ENCODE peak calls at places on chromosomes 7 and 10, in nine cellular contexts. One of them, this sample, is unnamed. For H3K27me3 and H3K36me3, the result is how much of the 10 kb centered on the place peaks cover.

GRCh38 chr10:103763374-103764202 is 91.8 kb downstream of the SH3PXD2A start:
- DNase-seq in cardiac muscle cell: no peak
- DNase-seq in CD8-positive, alpha-beta T cell: no peak
- DNase-seq in neuronal stem cell: no peak
- DNase-seq in GM23248: peak
- DNase-seq in uterus: no peak
- DNase-seq in DND-41: peak
- DNase-seq in neural progenitor cell: no peak
- DNase-seq in GM23338: no peak
- DNase-seq in this sample: no peak

GRCh38 chr7:101173752-101174244 is 6.3 kb downstream of the NAT16 start:
- DNase-seq in GM23338: peak
- DNase-seq in neural progenitor cell: peak
- DNase-seq in GM23248: peak
- DNase-seq in uterus: no peak
- DNase-seq in cardiac muscle cell: peak
- DNase-seq in DND-41: no peak
- DNase-seq in neuronal stem cell: no peak
- DNase-seq in CD8-positive, alpha-beta T cell: peak
- DNase-seq in this sample: peak

GRCh38 chr10:69428138-69428537 is 11.4 kb upstream of the TACR2 start:
- DNase-seq in GM23248: no peak
- DNase-seq in DND-41: no peak
- DNase-seq in GM23338: no peak
- DNase-seq in cardiac muscle cell: no peak
- DNase-seq in neuronal stem cell: no peak
- DNase-seq in CD8-positive, alpha-beta T cell: no peak
- DNase-seq in uterus: no peak
- DNase-seq in neural progenitor cell: no peak
- DNase-seq in this sample: no peak

GRCh38 chr10:102868976-102869289 is 337 bp upstream of the AS3MT start:
- DNase-seq in GM23338: peak
- DNase-seq in DND-41: no peak
- DNase-seq in GM23248: peak
- DNase-seq in cardiac muscle cell: no peak
- DNase-seq in neuronal stem cell: no peak
- DNase-seq in CD8-positive, alpha-beta T cell: no peak
- DNase-seq in neural progenitor cell: no peak
- DNase-seq in uterus: no peak
- DNase-seq in this sample: peak

GRCh38 chr7:7812112-7812511 is 93.7 kb upstream of the RPA3 start:
- DNase-seq in neuronal stem cell: no peak
- DNase-seq in GM23248: no peak
- DNase-seq in uterus: no peak
- DNase-seq in GM23338: no peak
- DNase-seq in DND-41: no peak
- DNase-seq in neural progenitor cell: no peak
- DNase-seq in CD8-positive, alpha-beta T cell: no peak
- DNase-seq in cardiac muscle cell: no peak
- DNase-seq in this sample: no peak

GRCh38 chr7:149070372-149071140 is 20.0 kb downstream of the ZNF786 start:
- DNase-seq in cardiac muscle cell: no peak
- DNase-seq in GM23248: no peak
- DNase-seq in neural progenitor cell: no peak
- DNase-seq in neuronal stem cell: no peak
- DNase-seq in DND-41: no peak
- DNase-seq in GM23338: no peak
- DNase-seq in uterus: no peak
- DNase-seq in CD8-positive, alpha-beta T cell: no peak
- DNase-seq in this sample: no peak

GRCh38 chr7:33578166-33578565 is 327.2 kb upstream of the BMPER start:
- DNase-seq in CD8-positive, alpha-beta T cell: no peak
- DNase-seq in DND-41: no peak
- DNase-seq in cardiac muscle cell: no peak
- DNase-seq in neural progenitor cell: no peak
- DNase-seq in GM23338: no peak
- DNase-seq in uterus: no peak
- DNase-seq in neuronal stem cell: no peak
- DNase-seq in GM23248: peak
- DNase-seq in this sample: no peak

GRCh38 chr7:140196361-140197217 is 19.8 kb upstream of the KDM7A start:
- DNase-seq in CD8-positive, alpha-beta T cell: no peak
- DNase-seq in GM23338: no peak
- DNase-seq in uterus: peak
- DNase-seq in neural progenitor cell: no peak
- DNase-seq in neuronal stem cell: no peak
- DNase-seq in DND-41: no peak
- DNase-seq in GM23248: peak
- DNase-seq in cardiac muscle cell: peak
- DNase-seq in this sample: no peak

GRCh38 chr7:130458256-130458655 is 17.4 kb upstream of the CEP41 start:
- DNase-seq in GM23248: no peak
- DNase-seq in CD8-positive, alpha-beta T cell: no peak
- DNase-seq in DND-41: no peak
- DNase-seq in GM23338: no peak
- DNase-seq in neuronal stem cell: no peak
- DNase-seq in uterus: no peak
- DNase-seq in neural progenitor cell: no peak
- DNase-seq in cardiac muscle cell: no peak
- DNase-seq in this sample: no peak

GRCh38 chr10:87862644-87863101 is 660 bp downstream of the KLLN start:
- DNase-seq in neural progenitor cell: peak
- DNase-seq in cardiac muscle cell: no peak
- DNase-seq in neuronal stem cell: no peak
- DNase-seq in uterus: no peak
- DNase-seq in CD8-positive, alpha-beta T cell: no peak
- DNase-seq in GM23248: peak
- DNase-seq in GM23338: no peak
- DNase-seq in DND-41: no peak
- DNase-seq in this sample: no peak

GRCh38 chr7:31864646-31865045 is 177.6 kb downstream of the PPP1R17 start:
- DNase-seq in cardiac muscle cell: no peak
- DNase-seq in GM23338: no peak
- DNase-seq in GM23248: no peak
- DNase-seq in neural progenitor cell: no peak
- DNase-seq in CD8-positive, alpha-beta T cell: no peak
- DNase-seq in neuronal stem cell: no peak
- DNase-seq in uterus: no peak
- DNase-seq in DND-41: no peak
- DNase-seq in this sample: no peak

GRCh38 chr7:73521636-73522080 is 435 bp downstream of the BAZ1B start:
- DNase-seq in GM23248: peak
- DNase-seq in uterus: no peak
- DNase-seq in GM23338: peak
- DNase-seq in DND-41: no peak
- DNase-seq in cardiac muscle cell: no peak
- DNase-seq in CD8-positive, alpha-beta T cell: no peak
- DNase-seq in neural progenitor cell: no peak
- DNase-seq in neuronal stem cell: peak
- DNase-seq in this sample: peak

GRCh38 chr10:75496191-75496567 is 64.8 kb downstream of the LRMDA start:
- DNase-seq in GM23338: no peak
- DNase-seq in neural progenitor cell: no peak
- DNase-seq in CD8-positive, alpha-beta T cell: no peak
- DNase-seq in DND-41: no peak
- DNase-seq in neuronal stem cell: no peak
- DNase-seq in GM23248: no peak
- DNase-seq in uterus: no peak
- DNase-seq in cardiac muscle cell: no peak
- DNase-seq in this sample: no peak

GRCh38 chr10:75487087-75487784 is 55.8 kb downstream of the LRMDA start:
- DNase-seq in GM23338: no peak
- DNase-seq in DND-41: no peak
- DNase-seq in GM23248: peak
- DNase-seq in CD8-positive, alpha-beta T cell: no peak
- DNase-seq in neuronal stem cell: no peak
- DNase-seq in uterus: no peak
- DNase-seq in cardiac muscle cell: peak
- DNase-seq in neural progenitor cell: no peak
- DNase-seq in this sample: no peak

GRCh38 chr10:75495434-75496190 is 64.2 kb downstream of the LRMDA start:
- DNase-seq in neuronal stem cell: no peak
- DNase-seq in neural progenitor cell: no peak
- DNase-seq in CD8-positive, alpha-beta T cell: no peak
- DNase-seq in cardiac muscle cell: no peak
- DNase-seq in uterus: no peak
- DNase-seq in DND-41: no peak
- DNase-seq in GM23248: no peak
- DNase-seq in GM23338: no peak
- DNase-seq in this sample: no peak

GRCh38 chr10:75493464-75493863 is 62.0 kb downstream of the LRMDA start:
- DNase-seq in DND-41: no peak
- DNase-seq in GM23248: peak
- DNase-seq in GM23338: no peak
- DNase-seq in CD8-positive, alpha-beta T cell: no peak
- DNase-seq in neuronal stem cell: no peak
- DNase-seq in uterus: no peak
- DNase-seq in cardiac muscle cell: no peak
- DNase-seq in neural progenitor cell: no peak
- DNase-seq in this sample: no peak

GRCh38 chr10:75492151-75492550 is 60.7 kb downstream of the LRMDA start:
- DNase-seq in DND-41: no peak
- DNase-seq in CD8-positive, alpha-beta T cell: no peak
- DNase-seq in GM23248: no peak
- DNase-seq in uterus: no peak
- DNase-seq in cardiac muscle cell: peak
- DNase-seq in neural progenitor cell: no peak
- DNase-seq in GM23338: peak
- DNase-seq in neuronal stem cell: no peak
- DNase-seq in this sample: no peak
- H3K4me3 ChIP-seq in DND-41: no peak
- H3K4me3 ChIP-seq in CD8-positive, alpha-beta T cell: no peak
- H3K4me3 ChIP-seq in GM23248: no peak
- H3K4me3 ChIP-seq in uterus: no peak
- H3K4me3 ChIP-seq in cardiac muscle cell: no peak
- H3K4me3 ChIP-seq in neural progenitor cell: no peak
- H3K4me3 ChIP-seq in GM23338: no peak
- H3K4me3 ChIP-seq in neuronal stem cell: no peak
- H3K4me3 ChIP-seq in this sample: no peak

DNA sequence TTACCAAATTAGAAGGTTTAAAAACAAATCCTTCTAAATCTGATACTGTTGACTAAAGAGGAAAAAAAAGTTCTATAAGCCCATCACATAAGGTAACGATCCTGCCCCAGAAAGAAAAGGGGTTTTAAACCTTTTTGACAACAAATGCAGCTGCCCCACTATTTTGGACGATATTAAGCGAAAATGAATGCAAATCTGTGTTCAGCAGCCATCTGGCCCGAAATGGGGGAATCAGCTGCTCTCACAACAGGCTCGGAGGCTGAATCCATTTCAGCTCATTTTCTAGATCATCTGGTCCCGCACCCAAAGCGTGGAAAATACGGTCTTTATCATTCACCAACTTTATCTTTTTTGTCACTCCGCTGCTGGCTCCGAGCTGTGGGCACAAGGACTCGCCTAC is 2.3 kb upstream of the EBF3 start:
- DNase-seq in uterus: no peak
- DNase-seq in neural progenitor cell: no peak
- DNase-seq in DND-41: no peak
- DNase-seq in GM23248: no peak
- DNase-seq in cardiac muscle cell: no peak
- DNase-seq in CD8-positive, alpha-beta T cell: no peak
- DNase-seq in neuronal stem cell: peak
- DNase-seq in GM23338: no peak
- DNase-seq in this sample: no peak
- H3K27me3 ChIP-seq in uterus: half or more
- H3K27me3 ChIP-seq in neural progenitor cell: half or more
- H3K27me3 ChIP-seq in DND-41: under half
- H3K27me3 ChIP-seq in GM23248: half or more
- H3K27me3 ChIP-seq in cardiac muscle cell: half or more
- H3K27me3 ChIP-seq in CD8-positive, alpha-beta T cell: half or more
- H3K27me3 ChIP-seq in neuronal stem cell: half or more
- H3K27me3 ChIP-seq in GM23338: half or more
- H3K27me3 ChIP-seq in this sample: half or more

DNA sequence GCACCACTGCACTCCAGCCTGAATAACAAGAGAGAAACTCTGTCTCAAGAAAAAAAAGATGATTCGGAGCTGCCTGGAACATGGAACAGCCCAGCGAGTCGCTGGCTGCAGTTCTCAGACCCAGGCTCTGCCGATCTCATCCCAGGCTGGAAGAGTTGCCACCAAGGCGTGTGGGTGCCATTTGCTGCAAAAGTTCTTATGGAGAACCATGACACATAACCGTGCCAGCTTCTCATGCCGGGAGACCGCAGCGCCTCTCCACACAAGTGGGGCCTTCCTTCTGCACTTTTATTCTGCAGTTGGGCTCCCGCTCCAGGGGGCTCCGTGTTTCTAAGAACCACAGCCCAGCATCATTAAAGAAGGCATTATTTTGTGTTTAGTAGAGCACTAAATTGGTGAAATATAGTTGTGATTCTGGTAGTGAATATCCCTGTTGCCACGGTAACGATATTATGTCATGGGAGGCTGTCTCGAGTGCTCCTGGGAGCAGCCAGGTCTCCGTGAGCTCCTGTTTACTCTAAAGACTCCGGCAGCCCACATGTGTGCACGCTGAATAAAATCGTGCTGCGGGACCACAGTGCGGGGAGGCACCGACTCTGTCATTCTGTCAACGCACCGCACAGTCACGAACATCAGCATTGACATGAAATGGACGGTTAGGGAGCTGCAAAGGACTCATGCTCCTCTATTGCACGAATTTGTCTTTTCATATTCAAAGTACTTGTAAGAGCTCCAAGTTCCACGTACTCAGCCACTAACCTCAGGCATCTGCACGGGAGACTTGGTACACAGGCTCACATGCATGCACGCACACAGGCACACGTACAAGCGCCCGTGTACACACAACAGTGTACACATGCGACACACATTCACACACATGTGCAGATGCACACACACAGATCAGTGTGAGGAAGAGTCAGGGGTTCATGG is 68.8 kb upstream of the PITRM1 start:
- DNase-seq in neural progenitor cell: no peak
- DNase-seq in DND-41: no peak
- DNase-seq in CD8-positive, alpha-beta T cell: no peak
- DNase-seq in GM23248: no peak
- DNase-seq in neuronal stem cell: no peak
- DNase-seq in cardiac muscle cell: no peak
- DNase-seq in uterus: no peak
- DNase-seq in GM23338: no peak
- DNase-seq in this sample: no peak
- H3K36me3 ChIP-seq in neural progenitor cell: under half
- H3K36me3 ChIP-seq in DND-41: under half
- H3K36me3 ChIP-seq in CD8-positive, alpha-beta T cell: under half
- H3K36me3 ChIP-seq in GM23248: under half
- H3K36me3 ChIP-seq in neuronal stem cell: under half
- H3K36me3 ChIP-seq in cardiac muscle cell: under half
- H3K36me3 ChIP-seq in uterus: under half
- H3K36me3 ChIP-seq in GM23338: under half
- H3K36me3 ChIP-seq in this sample: under half

GRCh38 chr7:95244616-95245015 is 79.7 kb downstream of the PON1 start:
- DNase-seq in GM23338: no peak
- DNase-seq in CD8-positive, alpha-beta T cell: no peak
- DNase-seq in neuronal stem cell: no peak
- DNase-seq in neural progenitor cell: no peak
- DNase-seq in GM23248: no peak
- DNase-seq in cardiac muscle cell: no peak
- DNase-seq in DND-41: no peak
- DNase-seq in uterus: no peak
- DNase-seq in this sample: no peak
- H3K4me3 ChIP-seq in GM23338: no peak
- H3K4me3 ChIP-seq in CD8-positive, alpha-beta T cell: no peak
- H3K4me3 ChIP-seq in neuronal stem cell: no peak
- H3K4me3 ChIP-seq in neural progenitor cell: no peak
- H3K4me3 ChIP-seq in GM23248: no peak
- H3K4me3 ChIP-seq in cardiac muscle cell: no peak
- H3K4me3 ChIP-seq in DND-41: no peak
- H3K4me3 ChIP-seq in uterus: no peak
- H3K4me3 ChIP-seq in this sample: no peak

This sample was measured in H7.